ENCODE peak calls at places on chromosomes 7 and 10, in six cellular contexts. R is endodermal cell, F is tibial artery, P is right cardiac atrium, A is mammary epithelial cell, D is ascending aorta. E is an unnamed sample.
A peak's percentile ranks its signal among the peaks of the same experiment; 100 is the strongest.

GRCh38 chr10:13294784-13295183 is 5.1 kb downstream of the PHYH start:
- DNase-seq in A (no peak), D (no peak), F (no peak), R (no peak), P (no peak), E (no peak)

GRCh38 chr10:48470893-48471805 is 133.7 kb downstream of the ARHGAP22 start:
- DNase-seq in R (peak; percentile 59), D (no peak), P (no peak), A (peak; percentile 95), F (no peak), E (no peak)

GRCh38 chr7:1058311-1058710 is 14.0 kb downstream of the GPR146 start:
- DNase-seq in D (no peak), F (no peak), A (no peak), R (no peak), P (no peak), E (no peak)

GRCh38 chr7:80588591-80588990 is 49.9 kb upstream of the CD36 start:
- DNase-seq in R (no peak), D (no peak), A (no peak), F (no peak), P (no peak), E (no peak)

GRCh38 chr7:158812684-158813083 is 16.6 kb downstream of the ESYT2 start:
- DNase-seq in R (peak; percentile 3), F (no peak), A (no peak), P (no peak), D (no peak), E (no peak)

GRCh38 chr7:30899630-30900029 is 12.0 kb upstream of the AQP1 start:
- DNase-seq in A (no peak), R (no peak), P (peak; percentile 79), D (no peak), F (no peak), E (no peak)

GRCh38 chr10:33453081-33453850 is 118.8 kb upstream of the NRP1 start:
- DNase-seq in F (no peak), A (peak; percentile 76), D (no peak), P (no peak), R (no peak), E (no peak)

GRCh38 chr10:83983578-83984255 is 155.6 kb upstream of the GHITM start:
- DNase-seq in F (no peak), D (no peak), A (peak; percentile 87), R (peak; percentile 66), P (no peak), E (no peak)

GRCh38 chr10:112634096-112634830 is 187.2 kb downstream of the VTI1A start:
- DNase-seq in A (peak; percentile 35), R (no peak), P (no peak), F (no peak), D (no peak), E (no peak)

GRCh38 chr10:131159771-131160170 is 151.8 kb downstream of the TCERG1L start:
- DNase-seq in R (no peak), A (no peak), F (peak; percentile 54), P (no peak), D (no peak), E (no peak)

GRCh38 chr10:114245128-114245791 is 6.2 kb downstream of the VWA2 start:
- DNase-seq in D (no peak), P (no peak), F (no peak), A (peak; percentile 97), R (no peak), E (no peak)

GRCh38 chr7:111255576-111255975 is 164.6 kb downstream of the LRRN3 start:
- DNase-seq in D (no peak), P (no peak), A (peak; percentile 27), R (no peak), F (no peak), E (no peak)

GRCh38 chr10:56934515-56934914 is 573.5 kb upstream of the ZWINT start:
- DNase-seq in F (no peak), D (no peak), R (no peak), P (no peak), A (no peak), E (no peak)

GRCh38 chr10:49161411-49161997 is 26.7 kb downstream of the TMEM273 start:
- DNase-seq in D (no peak), F (peak; percentile 16), R (peak; percentile 59), A (peak; percentile 17), P (no peak), E (no peak)

GRCh38 chr7:47946581-47947354 is 1.5 kb downstream of the PKD1L1 start:
- DNase-seq in P (no peak), F (no peak), D (no peak), A (peak; percentile 46), R (no peak), E (no peak)

GRCh38 chr7:18610331-18610948 is 114.9 kb downstream of the HDAC9 start:
- DNase-seq in A (peak; percentile 7), F (no peak), D (no peak), R (peak; percentile 76), P (no peak), E (no peak)

GRCh38 chr10:128025951-128026350 is 100.3 kb downstream of the MKI67 start:
- DNase-seq in P (no peak), F (no peak), R (no peak), A (no peak), D (no peak), E (no peak)

GRCh38 chr7:22786290-22786932 is 36.2 kb downstream of the TOMM7 start:
- DNase-seq in R (no peak), P (no peak), A (no peak), F (no peak), D (no peak), E (no peak)

GRCh38 chr7:89238156-89238555 is 442.6 kb upstream of the TEX47 start:
- DNase-seq in P (no peak), F (no peak), R (no peak), D (no peak), A (no peak), E (no peak)

GRCh38 chr7:94547128-94547527 is 37.5 kb downstream of the CASD1 start:
- DNase-seq in A (no peak), F (no peak), P (no peak), R (no peak), D (no peak), E (no peak)

GRCh38 chr7:4871930-4872675 is 10.3 kb upstream of the PAPOLB start:
- DNase-seq in D (no peak), A (no peak), P (no peak), F (no peak), R (no peak), E (no peak)

GRCh38 chr10:31694929-31695837 is 233.4 kb downstream of the ARHGAP12 start:
- DNase-seq in D (no peak), A (no peak), R (no peak), P (peak; percentile 38), F (no peak), E (no peak)

GRCh38 chr7:50658696-50659095 is 93.5 kb upstream of the DDC start:
- DNase-seq in D (no peak), A (no peak), P (peak; percentile 39), R (peak; percentile 7), F (no peak), E (no peak)

GRCh38 chr7:120985130-120985758 is 3.3 kb upstream of the CPED1 start:
- DNase-seq in A (no peak), P (no peak), R (no peak), D (no peak), F (no peak), E (no peak)

GRCh38 chr10:10826125-10826524 is 191.5 kb upstream of the CELF2 start:
- DNase-seq in D (no peak), A (peak; percentile 81), R (no peak), P (no peak), F (no peak), E (no peak)

GRCh38 chr10:31760674-31761081 is 168.0 kb downstream of the ARHGAP12 start:
- DNase-seq in A (no peak), F (peak; percentile 59), D (no peak), P (no peak), R (no peak), E (no peak)

GRCh38 chr7:44191171-44191570 is 1.9 kb upstream of the GCK start:
- DNase-seq in A (no peak), P (no peak), F (no peak), R (no peak), D (no peak), E (no peak)

GRCh38 chr7:32479574-32480200 is 10.5 kb downstream of the LSM5 start:
- DNase-seq in A (peak; percentile 29), D (no peak), R (peak; percentile 63), P (no peak), F (no peak), E (no peak)

GRCh38 chr7:85995101-85995500 is 648.6 kb upstream of the GRM3 start:
- DNase-seq in F (no peak), P (no peak), R (no peak), A (no peak), D (no peak), E (no peak)
- H3K4me1 ChIP-seq in F (no peaks in the 10 kb centered on the region), P (no peaks in the 10 kb centered on the region), R (no peaks in the 10 kb centered on the region), A (no peaks in the 10 kb centered on the region), D (no peaks in the 10 kb centered on the region), E (no peaks in the 10 kb centered on the region)

GRCh38 chr7:137934176-137934826 is 67.6 kb downstream of the CREB3L2 start:
- DNase-seq in R (no peak), D (no peak), F (no peak), A (peak; percentile 78), P (no peak), E (no peak)
- H3K4me1 ChIP-seq in R (peaks cover 10% of the 10 kb centered on the region), D (peaks cover 13% of the 10 kb centered on the region), F (peaks cover 50% of the 10 kb centered on the region), A (peaks cover 55% of the 10 kb centered on the region), P (peaks cover 28% of the 10 kb centered on the region), E (peaks cover 65% of the 10 kb centered on the region)

GRCh38 chr10:91294134-91294906 is 73.9 kb downstream of the PCGF5 start:
- DNase-seq in D (no peak), P (no peak), F (no peak), R (no peak), A (no peak), E (no peak)

GRCh38 chr10:91300011-91300575 is 79.6 kb downstream of the PCGF5 start:
- DNase-seq in D (no peak), R (no peak), P (no peak), F (no peak), A (no peak), E (no peak)

GRCh38 chr10:91296471-91296870 is 76.0 kb downstream of the PCGF5 start:
- DNase-seq in F (no peak), D (no peak), A (peak; percentile 43), P (no peak), R (no peak), E (no peak)

GRCh38 chr10:91295346-91295745 is 74.9 kb downstream of the PCGF5 start:
- DNase-seq in D (no peak), F (no peak), A (no peak), P (no peak), R (no peak), E (no peak)

DNA sequence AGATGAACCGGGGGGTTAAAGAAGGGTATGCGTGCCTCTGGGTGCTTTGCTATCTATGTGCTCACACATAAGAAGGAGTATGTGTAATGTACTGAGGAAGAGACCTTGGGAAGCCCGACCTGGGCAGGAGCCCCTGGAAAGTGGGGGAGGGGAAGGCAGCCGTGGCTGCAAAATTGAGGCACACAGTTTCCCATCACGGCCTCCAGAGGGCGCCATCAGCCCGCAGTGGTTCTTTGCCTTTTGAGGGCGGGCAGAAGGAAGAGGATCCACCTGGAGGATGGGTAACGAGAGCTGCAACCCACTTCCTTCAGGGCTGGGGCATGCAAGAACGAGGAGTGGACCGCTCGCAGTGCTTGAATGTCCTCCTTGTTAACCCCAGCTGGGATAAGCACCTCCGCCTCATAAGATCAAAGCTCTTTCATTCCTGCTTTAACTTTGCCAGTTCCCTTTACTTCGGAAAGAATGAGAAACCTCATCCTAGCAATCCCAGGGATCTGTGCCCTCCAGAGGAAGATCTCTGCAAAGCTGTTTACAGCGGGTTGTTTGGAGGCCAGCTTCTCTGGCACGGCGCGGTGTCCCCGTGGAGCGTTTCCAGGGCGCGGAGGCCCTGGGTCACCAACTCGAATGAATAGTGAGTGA is 77.9 kb downstream of the PCGF5 start:
- DNase-seq in F (peak; percentile 86), A (peak; percentile 69), D (no peak), R (peak; percentile 96), P (peak; percentile 86), E (peak; percentile 65)
- H3K4me1 ChIP-seq in F (peaks cover 5% of the 10 kb centered on the region), A (peaks cover 5% of the 10 kb centered on the region), D (peaks cover 5% of the 10 kb centered on the region), R (no peaks in the 10 kb centered on the region), P (no peaks in the 10 kb centered on the region), E (peaks cover 11% of the 10 kb centered on the region)

GRCh38 chr7:41832936-41833335 is 130.0 kb upstream of the INHBA start:
- DNase-seq in A (no peak), F (no peak), D (no peak), P (no peak), R (peak; percentile 76), E (no peak)
- H3K4me1 ChIP-seq in A (peaks cover 3% of the 10 kb centered on the region), F (peaks cover 17% of the 10 kb centered on the region), D (no peaks in the 10 kb centered on the region), P (no peaks in the 10 kb centered on the region), R (peaks cover 10% of the 10 kb centered on the region), E (no peaks in the 10 kb centered on the region)

E was measured in left ventricle myocardium inferior.